ENCODE peak calls at places on chromosomes 16 and 17, in five cellular contexts. W is GM12865, P is spleen, Q is AG04450, G is fibroblast of pulmonary artery. E is an unnamed sample.

GRCh38 chr17:15436399-15437369 is 30.7 kb downstream of the CDRT4 start:
- DNase-seq in W (peak; percentile 2), P (no peak), Q (peak; percentile 13), G (peak; percentile 69), E (peak; percentile 71)

GRCh38 chr16:88826070-88826840 is 14.5 kb upstream of the APRT start:
- DNase-seq in W (no peak), P (no peak), Q (no peak), G (no peak), E (no peak)

GRCh38 chr16:84048871-84049270 is 6.3 kb upstream of the SLC38A8 start:
- DNase-seq in W (no peak), P (peak; percentile 43), Q (no peak), G (no peak), E (no peak)

GRCh38 chr16:84832488-84833141 is 12.8 kb downstream of the CRISPLD2 start:
- DNase-seq in W (no peak), P (no peak), Q (peak; percentile 100), G (peak; percentile 98), E (peak; percentile 92)

GRCh38 chr17:77127735-77128361 is 12.9 kb upstream of the SEC14L1 start:
- DNase-seq in W (peak; percentile 52), P (peak; percentile 88), Q (no peak), G (no peak), E (peak; percentile 65)

GRCh38 chr17:19724501-19725420 is 8.4 kb upstream of the SLC47A2 start:
- DNase-seq in W (peak; percentile 37), P (peak; percentile 92), Q (no peak), G (no peak), E (peak; percentile 45)

GRCh38 chr17:57518587-57519118 is 226.4 kb downstream of the CCDC182 start:
- DNase-seq in W (no peak), P (no peak), Q (no peak), G (no peak), E (no peak)

GRCh38 chr16:67481561-67482259 is 753 bp upstream of the ATP6V0D1 start:
- DNase-seq in W (peak; percentile 70), P (peak; percentile 88), Q (no peak), G (peak; percentile 67), E (no peak)

GRCh38 chr17:17740627-17741237 is 59.5 kb downstream of the RAI1 start:
- DNase-seq in W (no peak), P (no peak), Q (no peak), G (no peak), E (no peak)

GRCh38 chr16:84360170-84360569 is 8.2 kb upstream of the ATP2C2 start:
- DNase-seq in W (no peak), P (no peak), Q (no peak), G (no peak), E (no peak)

GRCh38 chr16:69522732-69523404 is 42.9 kb upstream of the NFAT5 start:
- DNase-seq in W (peak; percentile 18), P (no peak), Q (no peak), G (no peak), E (no peak)

GRCh38 chr17:50498021-50498874 is 10.0 kb upstream of the MYCBPAP start:
- DNase-seq in W (no peak), P (no peak), Q (no peak), G (no peak), E (no peak)

GRCh38 chr17:46842835-46843234 is 8.5 kb upstream of the WNT9B start:
- DNase-seq in W (peak; percentile 19), P (no peak), Q (no peak), G (no peak), E (no peak)

DNA sequence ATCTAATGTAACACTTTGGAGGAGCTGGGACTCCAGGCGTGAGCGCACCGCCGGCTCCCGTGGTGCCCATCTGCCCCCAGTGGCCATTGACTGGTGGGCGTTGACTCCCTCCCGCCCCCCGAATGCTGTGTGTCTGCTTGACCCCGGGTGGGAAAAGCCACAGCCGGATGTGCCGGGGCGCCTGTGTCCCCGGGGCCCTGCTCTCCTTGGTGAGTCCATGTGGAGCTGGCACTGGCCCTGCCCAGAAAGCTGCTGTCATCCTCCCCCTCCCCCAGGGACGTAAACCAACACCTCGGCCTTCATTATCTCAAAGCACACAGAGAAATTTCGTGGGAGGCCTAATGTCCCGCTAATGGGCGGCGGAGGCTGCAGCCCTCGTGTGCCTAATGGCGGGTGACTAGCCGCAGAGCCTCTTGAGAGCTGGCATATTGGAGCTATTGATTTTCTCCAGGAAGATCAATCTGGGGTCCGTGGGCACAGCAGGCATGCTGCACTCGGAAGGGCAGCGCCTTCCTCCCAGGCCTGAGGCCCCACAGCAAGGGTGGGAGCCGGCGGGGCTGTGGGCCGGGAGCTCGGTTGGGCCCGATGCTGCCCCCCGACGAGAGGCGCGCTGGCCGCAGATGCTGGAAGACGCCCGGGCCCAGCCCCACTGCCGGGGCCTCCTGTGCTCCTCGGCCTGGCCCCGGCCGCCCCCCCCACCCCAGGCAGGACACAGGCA is 4.0 kb upstream of the PERCC1 start:
- DNase-seq in W (no peak), P (peak; percentile 73), Q (no peak), G (no peak), E (no peak)
- TF ChIP-seq CTCF in W (no peak), P (no peak), Q (no peak), G (no peak), E (no peak)

GRCh38 chr16:15524966-15525365 is 90.6 kb downstream of the BMERB1 start:
- DNase-seq in W (no peak), P (no peak), Q (no peak), G (no peak), E (no peak)

GRCh38 chr16:15521758-15522509 is 87.5 kb downstream of the BMERB1 start:
- DNase-seq in W (no peak), P (no peak), Q (no peak), G (peak; percentile 78), E (peak; percentile 10)

GRCh38 chr16:15521390-15521757 is 87.0 kb downstream of the BMERB1 start:
- DNase-seq in W (no peak), P (no peak), Q (no peak), G (peak; percentile 1), E (no peak)

GRCh38 chr16:15523939-15524338 is 89.6 kb downstream of the BMERB1 start:
- DNase-seq in W (no peak), P (no peak), Q (no peak), G (no peak), E (no peak)

DNA sequence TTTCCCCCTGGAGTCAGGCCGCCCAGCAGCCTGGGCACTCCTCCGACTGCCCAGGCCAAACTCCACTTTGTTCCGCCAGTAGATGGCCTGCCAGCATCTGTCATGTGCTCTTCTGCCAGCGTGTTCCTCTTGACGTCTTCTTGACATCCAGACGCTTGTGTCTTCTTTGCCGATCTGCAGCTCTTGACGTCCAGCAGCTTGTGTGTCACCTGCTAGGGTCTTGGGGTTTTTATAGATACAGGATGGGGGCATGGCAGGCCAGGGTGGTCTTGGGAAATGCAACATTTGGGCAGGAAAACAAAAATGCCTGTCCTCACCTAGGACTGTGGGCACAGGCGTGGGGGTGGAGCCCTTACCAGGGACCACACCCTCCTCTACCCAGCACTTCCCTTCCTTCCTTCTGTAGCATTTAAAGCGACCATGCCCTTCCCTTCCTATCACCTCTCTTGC is 88.7 kb downstream of the BMERB1 start:
- DNase-seq in W (peak; percentile 30), P (no peak), Q (no peak), G (no peak), E (no peak)
- TF ChIP-seq CTCF in W (peak; percentile 19), P (no peak), Q (no peak), G (no peak), E (no peak)

GRCh38 chr17:79109584-79109983 is 35.0 kb downstream of the ENGASE start:
- DNase-seq in W (no peak), P (no peak), Q (no peak), G (no peak), E (no peak)
- TF ChIP-seq CTCF in W (peak; percentile 4), P (no peak), Q (no peak), G (no peak), E (no peak)

GRCh38 chr17:13014801-13015200 is 3.0 kb downstream of the ELAC2 start:
- DNase-seq in W (no peak), P (no peak), Q (no peak), G (no peak), E (no peak)

GRCh38 chr17:13016881-13017622 is 775 bp downstream of the ELAC2 start:
- DNase-seq in W (peak; percentile 15), P (no peak), Q (no peak), G (peak; percentile 17), E (no peak)

DNA sequence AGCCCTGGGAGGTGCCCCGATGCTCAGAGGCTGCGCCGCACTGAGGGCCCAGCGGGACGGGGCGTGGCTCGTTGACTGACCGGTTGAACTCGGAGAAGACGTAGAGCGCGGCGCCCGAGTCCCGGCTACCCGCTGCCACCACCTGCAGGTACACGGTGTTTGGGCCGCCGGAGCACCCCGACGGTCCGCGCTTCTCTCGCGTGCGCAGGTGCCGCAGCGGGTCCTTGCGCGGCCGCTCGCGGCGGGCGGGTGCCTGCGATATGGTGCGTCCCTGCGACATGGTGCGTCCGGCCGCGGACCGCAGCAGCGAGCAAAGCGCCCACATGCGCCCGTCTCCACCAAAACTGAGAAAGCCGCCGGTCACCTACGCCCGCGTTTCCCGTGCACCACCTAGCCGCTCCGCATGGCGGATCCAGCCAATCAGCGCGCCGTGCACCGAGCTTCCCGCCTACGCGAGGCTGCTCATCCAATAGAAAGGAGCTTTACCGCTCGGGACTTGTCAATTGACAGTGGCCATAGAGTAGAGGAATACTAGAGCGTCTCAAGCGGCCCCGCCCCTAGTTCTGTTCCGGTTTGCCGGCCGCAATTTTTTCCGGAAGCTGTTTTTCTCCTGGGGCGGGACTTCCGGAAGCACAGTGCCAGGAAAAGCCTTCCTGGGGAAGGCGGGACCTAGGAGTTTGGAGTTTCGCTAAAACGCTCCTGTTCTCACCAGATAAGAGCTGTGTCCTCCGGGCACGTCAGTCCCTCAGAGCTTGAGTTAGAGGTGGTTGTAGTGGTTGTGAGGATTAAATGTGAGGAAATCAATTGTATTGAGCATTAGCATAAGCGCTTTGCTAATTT is at the start of gene ELAC2:
- DNase-seq in W (peak; percentile 99), P (peak; percentile 98), Q (peak; percentile 98), G (peak; percentile 99), E (peak; percentile 95)
- TF ChIP-seq CTCF in W (no peak), P (peak; percentile 20), Q (no peak), G (no peak), E (no peak)

GRCh38 chr17:63685021-63685420 is 14.9 kb downstream of the LIMD2 start:
- DNase-seq in W (no peak), P (no peak), Q (no peak), G (no peak), E (no peak)

GRCh38 chr17:63685578-63685977 is 14.3 kb downstream of the LIMD2 start:
- DNase-seq in W (no peak), P (no peak), Q (no peak), G (no peak), E (no peak)

GRCh38 chr17:63689479-63689878 is 10.4 kb downstream of the LIMD2 start:
- DNase-seq in W (no peak), P (peak; percentile 64), Q (no peak), G (no peak), E (no peak)

GRCh38 chr17:63686138-63686685 is 13.7 kb downstream of the LIMD2 start:
- DNase-seq in W (no peak), P (no peak), Q (no peak), G (no peak), E (no peak)

DNA sequence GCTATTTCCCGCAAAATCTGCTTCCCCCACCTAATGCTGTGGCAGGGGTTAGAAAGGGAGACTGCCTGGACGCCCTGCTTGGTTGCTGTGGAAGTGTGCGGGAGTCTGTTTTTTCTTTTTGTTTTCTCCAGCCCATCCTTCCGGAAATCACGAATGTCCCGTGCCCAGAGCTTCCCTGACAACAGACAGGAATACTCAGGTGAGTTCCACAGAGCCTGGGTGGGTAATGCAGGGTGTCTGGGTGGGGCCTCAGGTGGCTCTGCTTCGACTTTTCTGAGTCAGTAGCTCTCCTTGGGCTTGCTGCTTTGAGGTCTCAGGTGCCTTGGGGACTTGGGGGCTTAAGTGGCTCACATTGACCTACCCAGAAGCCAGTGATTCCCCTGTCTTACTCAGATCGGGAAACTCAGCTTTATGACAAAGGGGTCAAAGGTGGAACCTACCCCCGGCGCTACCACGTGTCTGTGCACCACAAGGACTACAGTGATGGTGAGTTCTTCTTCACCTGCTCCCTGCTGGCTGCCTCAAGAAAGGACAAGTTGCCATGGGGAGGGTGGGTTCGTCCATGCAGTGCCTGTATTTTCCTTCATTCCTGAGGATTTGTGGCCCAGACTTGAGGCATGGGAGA is 11.4 kb downstream of the LIMD2 start:
- DNase-seq in W (peak; percentile 40), P (peak; percentile 23), Q (no peak), G (no peak), E (no peak)
- TF ChIP-seq CTCF in W (no peak), P (no peak), Q (no peak), G (no peak), E (no peak)